ENCODE peak calls at places on chromosomes 7 and 10, in six cellular contexts. F is adrenal gland, A is B cell, H is endothelial cell, S is H9, W is astrocyte of the spinal cord. K is an unnamed sample.

GRCh38 chr10:119233123-119233820 is 25.9 kb downstream of the GRK5 start:
- DNase-seq in A (no peak), H (no peak), W (no peak), S (no peak), F (no peak), K (no peak)

GRCh38 chr10:103578782-103579382 is 85.4 kb downstream of the NEURL1 start:
- DNase-seq in H (no peak), S (no peak), W (no peak), A (no peak), F (no peak), K (no peak)

GRCh38 chr7:98372993-98373392 is 27.9 kb downstream of the BAIAP2L1 start:
- DNase-seq in A (no peak), W (peak; percentile 89), S (no peak), H (no peak), F (peak; percentile 30), K (no peak)

GRCh38 chr7:152522551-152522950 is 86.7 kb upstream of the KMT2C start:
- DNase-seq in F (peak; percentile 93), H (no peak), S (no peak), A (no peak), W (no peak), K (no peak)

GRCh38 chr7:70568674-70569334 is 563.1 kb upstream of the GALNT17 start:
- DNase-seq in H (no peak), S (no peak), F (peak; percentile 86), A (no peak), W (no peak), K (no peak)

GRCh38 chr7:112171673-112172072 is 34.5 kb downstream of the DOCK4 start:
- DNase-seq in H (no peak), S (no peak), F (no peak), W (no peak), A (no peak), K (no peak)

GRCh38 chr10:78247821-78248220 is 214.2 kb downstream of the RPS24 start:
- DNase-seq in H (no peak), A (no peak), S (no peak), F (no peak), W (no peak), K (no peak)

GRCh38 chr10:102313221-102313896 is 68.0 kb downstream of the GBF1 start:
- DNase-seq in A (no peak), W (no peak), H (no peak), F (no peak), S (no peak), K (no peak)

GRCh38 chr7:142338633-142339501 is 81.0 kb upstream of the PRSS58 start:
- DNase-seq in S (peak; percentile 88), W (peak; percentile 38), A (no peak), H (peak; percentile 74), F (peak; percentile 6), K (no peak)

GRCh38 chr7:76191783-76192240 is 9.9 kb upstream of the SRRM3 start:
- DNase-seq in W (peak; percentile 22), S (peak; percentile 79), F (no peak), A (no peak), H (peak; percentile 51), K (no peak)

GRCh38 chr7:17523813-17524741 is 225.6 kb downstream of the AHR start:
- DNase-seq in S (no peak), A (no peak), H (no peak), F (peak; percentile 73), W (peak; percentile 87), K (no peak)

GRCh38 chr10:78972160-78972946 is 96.4 kb upstream of the ZMIZ1 start:
- DNase-seq in A (no peak), W (peak; percentile 95), S (peak; percentile 39), H (peak; percentile 27), F (peak; percentile 94), K (no peak)

GRCh38 chr7:90958669-90959068 is 305.6 kb upstream of the FZD1 start:
- DNase-seq in A (no peak), S (no peak), H (no peak), W (peak; percentile 88), F (peak; percentile 5), K (no peak)

GRCh38 chr7:135168001-135168400 is 2.5 kb downstream of the CYREN start:
- DNase-seq in W (no peak), F (no peak), A (no peak), S (no peak), H (no peak), K (no peak)

GRCh38 chr10:68301790-68302502 is 29.9 kb upstream of the HNRNPH3 start:
- DNase-seq in F (peak; percentile 20), H (no peak), W (peak; percentile 61), A (peak; percentile 58), S (no peak), K (no peak)

GRCh38 chr10:59962755-59963154 is 56.4 kb upstream of the CCDC6 start:
- DNase-seq in W (no peak), S (no peak), A (no peak), H (no peak), F (no peak), K (no peak)

GRCh38 chr7:79452495-79453265 is 787 bp downstream of the MAGI2 start:
- DNase-seq in W (no peak), A (no peak), H (peak; percentile 23), S (peak; percentile 36), F (peak; percentile 52), K (no peak)
- TF ChIP-seq CTCF in W (no peak), A (no peak), H (no peak), S (no peak), F (no peak), K (no peak)

GRCh38 chr10:47237316-47238260 is 62.4 kb upstream of the GDF10 start:
- DNase-seq in F (no peak), A (no peak), W (no peak), H (no peak), S (peak; percentile 33), K (peak; percentile 19)
- TF ChIP-seq CTCF in F (no peak), A (no peak), W (no peak), H (no peak), S (peak; percentile 58), K (no peak)

GRCh38 chr7:48416327-48416908 is 245.2 kb downstream of the ABCA13 start:
- DNase-seq in F (no peak), H (no peak), S (no peak), W (no peak), A (no peak), K (no peak)
- TF ChIP-seq CTCF in F (no peak), H (no peak), S (no peak), W (no peak), A (no peak), K (no peak)

DNA sequence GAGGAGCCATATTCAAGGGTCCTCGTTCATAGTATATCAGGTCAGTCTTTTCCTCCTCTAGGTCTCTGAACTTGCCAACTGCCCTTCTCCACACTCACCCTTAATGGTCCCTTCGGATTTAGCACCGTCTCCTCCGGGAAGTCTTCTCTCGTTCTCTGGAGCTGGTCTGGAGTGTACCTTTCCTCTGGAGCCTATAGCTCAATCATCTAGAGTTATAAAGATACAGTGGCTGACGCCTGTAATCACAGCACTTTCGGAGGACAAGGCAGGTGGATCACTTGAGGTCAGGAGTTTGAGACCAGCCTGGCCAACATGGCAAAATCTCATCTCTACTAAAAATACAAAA is 4.4 kb upstream of the SCD start:
- DNase-seq in H (no peak), A (no peak), F (no peak), S (no peak), W (no peak), K (no peak)
- TF ChIP-seq CTCF in H (no peak), A (no peak), F (no peak), S (peak; percentile 4), W (no peak), K (no peak)

GRCh38 chr7:110181768-110182167 is 909.2 kb upstream of the LRRN3 start:
- DNase-seq in H (no peak), W (no peak), F (no peak), A (no peak), S (no peak), K (no peak)

GRCh38 chr7:110186334-110186733 is 904.6 kb upstream of the LRRN3 start:
- DNase-seq in F (no peak), S (no peak), W (no peak), A (no peak), H (no peak), K (no peak)
- TF ChIP-seq CTCF in F (no peak), S (no peak), W (no peak), A (no peak), H (no peak), K (no peak)

K was measured in CD4-positive, alpha-beta T cell.